ENCODE peak calls at places on chromosomes 7 and 10, in nine cellular contexts. One of them, this sample, is unnamed.
A peak's percentile ranks its signal among the peaks of the same experiment; 100 is the strongest.

GRCh38 chr10:86642499-86642898 is 11.8 kb upstream of the OPN4 start:
- DNase-seq in NCI-H446 treated with DMSO at 0.1 percent for 48 hours: no peak
- DNase-seq in left cardiac atrium: no peak
- DNase-seq in transverse colon: no peak
- DNase-seq in stimulated activated CD4-positive, alpha-beta T cell treated with anti-CD3 and anti-CD28 coated beads, Interleukin-15, amount 100 ng/mL, for 1 hour: no peak
- DNase-seq in activated CD8-positive, alpha-beta T cell treated with anti-CD3 and anti-CD28 coated beads for 36 hours: no peak
- DNase-seq in cerebellum: no peak
- DNase-seq in OCI-LY7: no peak
- DNase-seq in activated CD8-positive, alpha-beta memory T cell treated with anti-CD3 and anti-CD28 coated beads, Interleukin-2, amount 10 ng/mL, durations not matched to agents 7 days and 5 days: peak; percentile 35
- DNase-seq in this sample: no peak

GRCh38 chr7:130151591-130152269 is 53.5 kb downstream of the TMEM209 start:
- DNase-seq in NCI-H446 treated with DMSO at 0.1 percent for 48 hours: no peak
- DNase-seq in left cardiac atrium: no peak
- DNase-seq in transverse colon: no peak
- DNase-seq in stimulated activated CD4-positive, alpha-beta T cell treated with anti-CD3 and anti-CD28 coated beads, Interleukin-15, amount 100 ng/mL, for 1 hour: no peak
- DNase-seq in activated CD8-positive, alpha-beta T cell treated with anti-CD3 and anti-CD28 coated beads for 36 hours: peak; percentile 54
- DNase-seq in cerebellum: no peak
- DNase-seq in OCI-LY7: no peak
- DNase-seq in activated CD8-positive, alpha-beta memory T cell treated with anti-CD3 and anti-CD28 coated beads, Interleukin-2, amount 10 ng/mL, durations not matched to agents 7 days and 5 days: no peak
- DNase-seq in this sample: no peak

GRCh38 chr7:50092579-50093411 is at the start of gene ZPBP:
- DNase-seq in NCI-H446 treated with DMSO at 0.1 percent for 48 hours: peak; percentile 27
- DNase-seq in left cardiac atrium: peak; percentile 22
- DNase-seq in transverse colon: no peak
- DNase-seq in stimulated activated CD4-positive, alpha-beta T cell treated with anti-CD3 and anti-CD28 coated beads, Interleukin-15, amount 100 ng/mL, for 1 hour: no peak
- DNase-seq in activated CD8-positive, alpha-beta T cell treated with anti-CD3 and anti-CD28 coated beads for 36 hours: peak; percentile 71
- DNase-seq in cerebellum: peak; percentile 54
- DNase-seq in OCI-LY7: peak; percentile 69
- DNase-seq in activated CD8-positive, alpha-beta memory T cell treated with anti-CD3 and anti-CD28 coated beads, Interleukin-2, amount 10 ng/mL, durations not matched to agents 7 days and 5 days: peak; percentile 59
- DNase-seq in this sample: no peak

GRCh38 chr10:8380833-8381491 is 326.5 kb downstream of the GATA3 start:
- DNase-seq in NCI-H446 treated with DMSO at 0.1 percent for 48 hours: no peak
- DNase-seq in left cardiac atrium: no peak
- DNase-seq in transverse colon: no peak
- DNase-seq in stimulated activated CD4-positive, alpha-beta T cell treated with anti-CD3 and anti-CD28 coated beads, Interleukin-15, amount 100 ng/mL, for 1 hour: no peak
- DNase-seq in activated CD8-positive, alpha-beta T cell treated with anti-CD3 and anti-CD28 coated beads for 36 hours: no peak
- DNase-seq in cerebellum: no peak
- DNase-seq in OCI-LY7: no peak
- DNase-seq in activated CD8-positive, alpha-beta memory T cell treated with anti-CD3 and anti-CD28 coated beads, Interleukin-2, amount 10 ng/mL, durations not matched to agents 7 days and 5 days: no peak
- DNase-seq in this sample: no peak

GRCh38 chr7:14807498-14807897 is 95.1 kb downstream of the DGKB start:
- DNase-seq in NCI-H446 treated with DMSO at 0.1 percent for 48 hours: no peak
- DNase-seq in left cardiac atrium: no peak
- DNase-seq in transverse colon: no peak
- DNase-seq in stimulated activated CD4-positive, alpha-beta T cell treated with anti-CD3 and anti-CD28 coated beads, Interleukin-15, amount 100 ng/mL, for 1 hour: no peak
- DNase-seq in activated CD8-positive, alpha-beta T cell treated with anti-CD3 and anti-CD28 coated beads for 36 hours: no peak
- DNase-seq in cerebellum: no peak
- DNase-seq in OCI-LY7: no peak
- DNase-seq in activated CD8-positive, alpha-beta memory T cell treated with anti-CD3 and anti-CD28 coated beads, Interleukin-2, amount 10 ng/mL, durations not matched to agents 7 days and 5 days: no peak
- DNase-seq in this sample: no peak

GRCh38 chr10:76080406-76080805 is 649.0 kb downstream of the LRMDA start:
- DNase-seq in NCI-H446 treated with DMSO at 0.1 percent for 48 hours: no peak
- DNase-seq in left cardiac atrium: no peak
- DNase-seq in transverse colon: no peak
- DNase-seq in stimulated activated CD4-positive, alpha-beta T cell treated with anti-CD3 and anti-CD28 coated beads, Interleukin-15, amount 100 ng/mL, for 1 hour: no peak
- DNase-seq in activated CD8-positive, alpha-beta T cell treated with anti-CD3 and anti-CD28 coated beads for 36 hours: no peak
- DNase-seq in cerebellum: no peak
- DNase-seq in OCI-LY7: no peak
- DNase-seq in activated CD8-positive, alpha-beta memory T cell treated with anti-CD3 and anti-CD28 coated beads, Interleukin-2, amount 10 ng/mL, durations not matched to agents 7 days and 5 days: no peak
- DNase-seq in this sample: no peak

GRCh38 chr7:113774182-113774807 is 144.5 kb downstream of the PPP1R3A start:
- DNase-seq in NCI-H446 treated with DMSO at 0.1 percent for 48 hours: peak; percentile 36
- DNase-seq in left cardiac atrium: no peak
- DNase-seq in transverse colon: no peak
- DNase-seq in stimulated activated CD4-positive, alpha-beta T cell treated with anti-CD3 and anti-CD28 coated beads, Interleukin-15, amount 100 ng/mL, for 1 hour: no peak
- DNase-seq in activated CD8-positive, alpha-beta T cell treated with anti-CD3 and anti-CD28 coated beads for 36 hours: peak; percentile 12
- DNase-seq in cerebellum: peak; percentile 23
- DNase-seq in OCI-LY7: peak; percentile 33
- DNase-seq in activated CD8-positive, alpha-beta memory T cell treated with anti-CD3 and anti-CD28 coated beads, Interleukin-2, amount 10 ng/mL, durations not matched to agents 7 days and 5 days: no peak
- DNase-seq in this sample: no peak

GRCh38 chr7:26278769-26279168 is 12.9 kb upstream of the SNX10 start:
- DNase-seq in NCI-H446 treated with DMSO at 0.1 percent for 48 hours: no peak
- DNase-seq in left cardiac atrium: no peak
- DNase-seq in transverse colon: no peak
- DNase-seq in stimulated activated CD4-positive, alpha-beta T cell treated with anti-CD3 and anti-CD28 coated beads, Interleukin-15, amount 100 ng/mL, for 1 hour: no peak
- DNase-seq in activated CD8-positive, alpha-beta T cell treated with anti-CD3 and anti-CD28 coated beads for 36 hours: peak; percentile 10
- DNase-seq in cerebellum: peak; percentile 19
- DNase-seq in OCI-LY7: peak; percentile 70
- DNase-seq in activated CD8-positive, alpha-beta memory T cell treated with anti-CD3 and anti-CD28 coated beads, Interleukin-2, amount 10 ng/mL, durations not matched to agents 7 days and 5 days: no peak
- DNase-seq in this sample: no peak

GRCh38 chr7:74272305-74273038 is 16.7 kb upstream of the CLIP2 start:
- DNase-seq in NCI-H446 treated with DMSO at 0.1 percent for 48 hours: no peak
- DNase-seq in left cardiac atrium: peak; percentile 82
- DNase-seq in transverse colon: peak; percentile 69
- DNase-seq in stimulated activated CD4-positive, alpha-beta T cell treated with anti-CD3 and anti-CD28 coated beads, Interleukin-15, amount 100 ng/mL, for 1 hour: no peak
- DNase-seq in activated CD8-positive, alpha-beta T cell treated with anti-CD3 and anti-CD28 coated beads for 36 hours: peak; percentile 58
- DNase-seq in cerebellum: no peak
- DNase-seq in OCI-LY7: peak; percentile 85
- DNase-seq in activated CD8-positive, alpha-beta memory T cell treated with anti-CD3 and anti-CD28 coated beads, Interleukin-2, amount 10 ng/mL, durations not matched to agents 7 days and 5 days: peak; percentile 84
- DNase-seq in this sample: no peak

GRCh38 chr10:49164587-49165188 is 23.5 kb downstream of the TMEM273 start:
- DNase-seq in NCI-H446 treated with DMSO at 0.1 percent for 48 hours: no peak
- DNase-seq in left cardiac atrium: no peak
- DNase-seq in transverse colon: no peak
- DNase-seq in stimulated activated CD4-positive, alpha-beta T cell treated with anti-CD3 and anti-CD28 coated beads, Interleukin-15, amount 100 ng/mL, for 1 hour: no peak
- DNase-seq in activated CD8-positive, alpha-beta T cell treated with anti-CD3 and anti-CD28 coated beads for 36 hours: peak; percentile 66
- DNase-seq in cerebellum: no peak
- DNase-seq in OCI-LY7: peak; percentile 92
- DNase-seq in activated CD8-positive, alpha-beta memory T cell treated with anti-CD3 and anti-CD28 coated beads, Interleukin-2, amount 10 ng/mL, durations not matched to agents 7 days and 5 days: peak; percentile 69
- DNase-seq in this sample: no peak

GRCh38 chr10:86306628-86307278 is 59.8 kb downstream of the GRID1 start:
- DNase-seq in NCI-H446 treated with DMSO at 0.1 percent for 48 hours: no peak
- DNase-seq in left cardiac atrium: no peak
- DNase-seq in transverse colon: no peak
- DNase-seq in stimulated activated CD4-positive, alpha-beta T cell treated with anti-CD3 and anti-CD28 coated beads, Interleukin-15, amount 100 ng/mL, for 1 hour: no peak
- DNase-seq in activated CD8-positive, alpha-beta T cell treated with anti-CD3 and anti-CD28 coated beads for 36 hours: peak; percentile 49
- DNase-seq in cerebellum: no peak
- DNase-seq in OCI-LY7: peak; percentile 27
- DNase-seq in activated CD8-positive, alpha-beta memory T cell treated with anti-CD3 and anti-CD28 coated beads, Interleukin-2, amount 10 ng/mL, durations not matched to agents 7 days and 5 days: peak; percentile 53
- DNase-seq in this sample: no peak

GRCh38 chr7:139914306-139914747 is 85.3 kb downstream of the TBXAS1 start:
- DNase-seq in NCI-H446 treated with DMSO at 0.1 percent for 48 hours: no peak
- DNase-seq in left cardiac atrium: no peak
- DNase-seq in transverse colon: no peak
- DNase-seq in stimulated activated CD4-positive, alpha-beta T cell treated with anti-CD3 and anti-CD28 coated beads, Interleukin-15, amount 100 ng/mL, for 1 hour: no peak
- DNase-seq in activated CD8-positive, alpha-beta T cell treated with anti-CD3 and anti-CD28 coated beads for 36 hours: no peak
- DNase-seq in cerebellum: no peak
- DNase-seq in OCI-LY7: no peak
- DNase-seq in activated CD8-positive, alpha-beta memory T cell treated with anti-CD3 and anti-CD28 coated beads, Interleukin-2, amount 10 ng/mL, durations not matched to agents 7 days and 5 days: no peak
- DNase-seq in this sample: no peak

GRCh38 chr10:29541826-29542225 is 92.9 kb downstream of the SVIL start:
- DNase-seq in NCI-H446 treated with DMSO at 0.1 percent for 48 hours: no peak
- DNase-seq in left cardiac atrium: no peak
- DNase-seq in transverse colon: no peak
- DNase-seq in stimulated activated CD4-positive, alpha-beta T cell treated with anti-CD3 and anti-CD28 coated beads, Interleukin-15, amount 100 ng/mL, for 1 hour: no peak
- DNase-seq in activated CD8-positive, alpha-beta T cell treated with anti-CD3 and anti-CD28 coated beads for 36 hours: no peak
- DNase-seq in cerebellum: no peak
- DNase-seq in OCI-LY7: no peak
- DNase-seq in activated CD8-positive, alpha-beta memory T cell treated with anti-CD3 and anti-CD28 coated beads, Interleukin-2, amount 10 ng/mL, durations not matched to agents 7 days and 5 days: no peak
- DNase-seq in this sample: no peak

GRCh38 chr10:11450427-11450826 is 161.0 kb downstream of the USP6NL start:
- DNase-seq in NCI-H446 treated with DMSO at 0.1 percent for 48 hours: no peak
- DNase-seq in left cardiac atrium: no peak
- DNase-seq in transverse colon: no peak
- DNase-seq in stimulated activated CD4-positive, alpha-beta T cell treated with anti-CD3 and anti-CD28 coated beads, Interleukin-15, amount 100 ng/mL, for 1 hour: no peak
- DNase-seq in activated CD8-positive, alpha-beta T cell treated with anti-CD3 and anti-CD28 coated beads for 36 hours: no peak
- DNase-seq in cerebellum: no peak
- DNase-seq in OCI-LY7: peak; percentile 28
- DNase-seq in activated CD8-positive, alpha-beta memory T cell treated with anti-CD3 and anti-CD28 coated beads, Interleukin-2, amount 10 ng/mL, durations not matched to agents 7 days and 5 days: no peak
- DNase-seq in this sample: no peak

GRCh38 chr7:50446542-50446960 is 3.6 kb downstream of the FIGNL1 start:
- DNase-seq in NCI-H446 treated with DMSO at 0.1 percent for 48 hours: no peak
- DNase-seq in left cardiac atrium: no peak
- DNase-seq in transverse colon: no peak
- DNase-seq in stimulated activated CD4-positive, alpha-beta T cell treated with anti-CD3 and anti-CD28 coated beads, Interleukin-15, amount 100 ng/mL, for 1 hour: no peak
- DNase-seq in activated CD8-positive, alpha-beta T cell treated with anti-CD3 and anti-CD28 coated beads for 36 hours: peak; percentile 12
- DNase-seq in cerebellum: no peak
- DNase-seq in OCI-LY7: no peak
- DNase-seq in activated CD8-positive, alpha-beta memory T cell treated with anti-CD3 and anti-CD28 coated beads, Interleukin-2, amount 10 ng/mL, durations not matched to agents 7 days and 5 days: peak; percentile 51
- DNase-seq in this sample: no peak

GRCh38 chr10:52644678-52645434 is 127.7 kb downstream of the MBL2 start:
- DNase-seq in NCI-H446 treated with DMSO at 0.1 percent for 48 hours: no peak
- DNase-seq in left cardiac atrium: peak; percentile 38
- DNase-seq in transverse colon: peak; percentile 22
- DNase-seq in stimulated activated CD4-positive, alpha-beta T cell treated with anti-CD3 and anti-CD28 coated beads, Interleukin-15, amount 100 ng/mL, for 1 hour: no peak
- DNase-seq in activated CD8-positive, alpha-beta T cell treated with anti-CD3 and anti-CD28 coated beads for 36 hours: peak; percentile 38
- DNase-seq in cerebellum: peak; percentile 21
- DNase-seq in OCI-LY7: peak; percentile 36
- DNase-seq in activated CD8-positive, alpha-beta memory T cell treated with anti-CD3 and anti-CD28 coated beads, Interleukin-2, amount 10 ng/mL, durations not matched to agents 7 days and 5 days: no peak
- DNase-seq in this sample: no peak

GRCh38 chr10:17001961-17002749 is 127.5 kb downstream of the CUBN start:
- DNase-seq in NCI-H446 treated with DMSO at 0.1 percent for 48 hours: no peak
- DNase-seq in left cardiac atrium: peak; percentile 41
- DNase-seq in transverse colon: peak; percentile 33
- DNase-seq in stimulated activated CD4-positive, alpha-beta T cell treated with anti-CD3 and anti-CD28 coated beads, Interleukin-15, amount 100 ng/mL, for 1 hour: no peak
- DNase-seq in activated CD8-positive, alpha-beta T cell treated with anti-CD3 and anti-CD28 coated beads for 36 hours: peak; percentile 47
- DNase-seq in cerebellum: no peak
- DNase-seq in OCI-LY7: no peak
- DNase-seq in activated CD8-positive, alpha-beta memory T cell treated with anti-CD3 and anti-CD28 coated beads, Interleukin-2, amount 10 ng/mL, durations not matched to agents 7 days and 5 days: no peak
- DNase-seq in this sample: no peak

GRCh38 chr7:27520828-27521790 is 141.6 kb downstream of the HIBADH start:
- DNase-seq in NCI-H446 treated with DMSO at 0.1 percent for 48 hours: peak; percentile 29
- DNase-seq in left cardiac atrium: peak; percentile 35
- DNase-seq in transverse colon: peak; percentile 38
- DNase-seq in stimulated activated CD4-positive, alpha-beta T cell treated with anti-CD3 and anti-CD28 coated beads, Interleukin-15, amount 100 ng/mL, for 1 hour: no peak
- DNase-seq in activated CD8-positive, alpha-beta T cell treated with anti-CD3 and anti-CD28 coated beads for 36 hours: no peak
- DNase-seq in cerebellum: no peak
- DNase-seq in OCI-LY7: no peak
- DNase-seq in activated CD8-positive, alpha-beta memory T cell treated with anti-CD3 and anti-CD28 coated beads, Interleukin-2, amount 10 ng/mL, durations not matched to agents 7 days and 5 days: no peak
- DNase-seq in this sample: peak; percentile 92

GRCh38 chr7:112411186-112411795 is 39.0 kb upstream of the IFRD1 start:
- DNase-seq in NCI-H446 treated with DMSO at 0.1 percent for 48 hours: peak; percentile 8
- DNase-seq in left cardiac atrium: peak; percentile 35
- DNase-seq in transverse colon: peak; percentile 14
- DNase-seq in stimulated activated CD4-positive, alpha-beta T cell treated with anti-CD3 and anti-CD28 coated beads, Interleukin-15, amount 100 ng/mL, for 1 hour: no peak
- DNase-seq in activated CD8-positive, alpha-beta T cell treated with anti-CD3 and anti-CD28 coated beads for 36 hours: no peak
- DNase-seq in cerebellum: no peak
- DNase-seq in OCI-LY7: no peak
- DNase-seq in activated CD8-positive, alpha-beta memory T cell treated with anti-CD3 and anti-CD28 coated beads, Interleukin-2, amount 10 ng/mL, durations not matched to agents 7 days and 5 days: no peak
- DNase-seq in this sample: no peak

GRCh38 chr10:123135415-123136141 is at the start of gene HMX3:
- DNase-seq in NCI-H446 treated with DMSO at 0.1 percent for 48 hours: no peak
- DNase-seq in left cardiac atrium: no peak
- DNase-seq in transverse colon: no peak
- DNase-seq in stimulated activated CD4-positive, alpha-beta T cell treated with anti-CD3 and anti-CD28 coated beads, Interleukin-15, amount 100 ng/mL, for 1 hour: no peak
- DNase-seq in activated CD8-positive, alpha-beta T cell treated with anti-CD3 and anti-CD28 coated beads for 36 hours: peak; percentile 73
- DNase-seq in cerebellum: no peak
- DNase-seq in OCI-LY7: no peak
- DNase-seq in activated CD8-positive, alpha-beta memory T cell treated with anti-CD3 and anti-CD28 coated beads, Interleukin-2, amount 10 ng/mL, durations not matched to agents 7 days and 5 days: peak; percentile 54
- DNase-seq in this sample: no peak